ENCODE peak calls at places on chromosome 3, in four cellular contexts. C is heart right ventricle, B is Peyer's patch, W is stomach. E is an unnamed sample.

GRCh38 chr3:48708481-48708889 is 8.5 kb downstream of the IP6K2 start:
- DNase-seq in C (no peak), B (no peak), W (no peak), E (no peak)

GRCh38 chr3:124763206-124763605 is 33.0 kb downstream of the UMPS start:
- DNase-seq in C (no peak), B (peak; percentile 43), W (peak; percentile 17), E (no peak)

GRCh38 chr3:55329849-55330248 is 157.3 kb downstream of the WNT5A start:
- DNase-seq in C (no peak), B (no peak), W (no peak), E (no peak)

GRCh38 chr3:149267565-149267964 is 45.9 kb upstream of the CP start:
- DNase-seq in C (no peak), B (no peak), W (no peak), E (no peak)

GRCh38 chr3:190265795-190266194 is 56.5 kb downstream of the CLDN1 start:
- DNase-seq in C (no peak), B (peak; percentile 50), W (no peak), E (no peak)

GRCh38 chr3:52529376-52530333 is 4.0 kb downstream of the NT5DC2 start:
- DNase-seq in C (no peak), B (peak; percentile 44), W (peak; percentile 23), E (no peak)

GRCh38 chr3:188339410-188340295 is 185.7 kb downstream of the LPP start:
- DNase-seq in C (no peak), B (no peak), W (no peak), E (peak; percentile 20)

GRCh38 chr3:112640864-112641751 is at the start of gene CCDC80:
- DNase-seq in C (no peak), B (no peak), W (no peak), E (no peak)

GRCh38 chr3:179175358-179175757 is 27.2 kb downstream of the PIK3CA start:
- DNase-seq in C (no peak), B (no peak), W (no peak), E (no peak)

GRCh38 chr3:127673191-127674098 is 693 bp downstream of the ABTB1 start:
- DNase-seq in C (peak; percentile 73), B (peak; percentile 80), W (peak; percentile 61), E (peak; percentile 68)

GRCh38 chr3:133514418-133514817 is 59.1 kb upstream of the CDV3 start:
- DNase-seq in C (no peak), B (no peak), W (no peak), E (no peak)

GRCh38 chr3:44198265-44198956 is 43.3 kb upstream of the TOPAZ1 start:
- DNase-seq in C (peak; percentile 18), B (peak; percentile 80), W (peak; percentile 72), E (peak; percentile 26)

GRCh38 chr3:29381595-29381994 is 100.7 kb downstream of the RBMS3 start:
- DNase-seq in C (no peak), B (no peak), W (no peak), E (no peak)

GRCh38 chr3:141414800-141415462 is 46.6 kb downstream of the ZBTB38 start:
- DNase-seq in C (no peak), B (no peak), W (no peak), E (no peak)

GRCh38 chr3:98903099-98903498 is 1.6 kb upstream of the DCBLD2 start:
- DNase-seq in C (no peak), B (no peak), W (no peak), E (no peak)

GRCh38 chr3:41095702-41096101 is 103.6 kb upstream of the CTNNB1 start:
- DNase-seq in C (no peak), B (no peak), W (no peak), E (no peak)

GRCh38 chr3:58965870-58966269 is 84.0 kb downstream of the CFAP20DC start:
- DNase-seq in C (no peak), B (no peak), W (no peak), E (no peak)

DNA sequence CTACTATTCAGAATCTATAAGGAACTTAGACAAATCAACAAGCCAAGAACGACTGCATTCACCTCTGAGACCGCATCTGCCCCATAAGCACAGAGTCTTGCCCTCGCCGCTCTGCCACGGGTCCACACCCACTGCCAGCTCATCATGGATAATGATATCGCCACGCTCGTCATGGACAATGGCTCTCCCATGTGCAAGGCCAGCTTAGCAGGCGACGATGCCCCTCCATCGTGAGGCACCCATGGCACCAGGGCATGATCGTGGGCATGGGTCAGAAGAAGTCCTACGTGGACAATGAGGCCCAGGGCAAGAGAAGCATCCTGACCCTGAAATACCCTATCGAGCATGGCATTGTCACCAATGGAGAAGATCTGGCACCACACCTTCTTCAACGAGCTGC is 92.1 kb upstream of the FXR1 start:
- DNase-seq in C (no peak), B (no peak), W (no peak), E (no peak)
- H3K4me1 ChIP-seq in C (no peaks in the 10 kb centered on the region), B (no peaks in the 10 kb centered on the region), W (no peaks in the 10 kb centered on the region), E (no peaks in the 10 kb centered on the region)

GRCh38 chr3:9934235-9934621 is 594 bp downstream of the CRELD1 start:
- DNase-seq in C (no peak), B (no peak), W (no peak), E (no peak)
- TF ChIP-seq CTCF in C (no peak), B (peak; percentile 15), W (peak; percentile 5), E (peak; percentile 18)

GRCh38 chr3:129556890-129557736 is 14.1 kb downstream of the H1-8 start:
- DNase-seq in C (no peak), B (no peak), W (no peak), E (no peak)

GRCh38 chr3:129558772-129559564 is 16.0 kb downstream of the H1-8 start:
- DNase-seq in C (no peak), B (no peak), W (no peak), E (no peak)

GRCh38 chr3:129556358-129556695 is 13.4 kb downstream of the H1-8 start:
- DNase-seq in C (no peak), B (no peak), W (no peak), E (no peak)

GRCh38 chr3:129558076-129558771 is 15.2 kb downstream of the H1-8 start:
- DNase-seq in C (no peak), B (no peak), W (no peak), E (no peak)

DNA sequence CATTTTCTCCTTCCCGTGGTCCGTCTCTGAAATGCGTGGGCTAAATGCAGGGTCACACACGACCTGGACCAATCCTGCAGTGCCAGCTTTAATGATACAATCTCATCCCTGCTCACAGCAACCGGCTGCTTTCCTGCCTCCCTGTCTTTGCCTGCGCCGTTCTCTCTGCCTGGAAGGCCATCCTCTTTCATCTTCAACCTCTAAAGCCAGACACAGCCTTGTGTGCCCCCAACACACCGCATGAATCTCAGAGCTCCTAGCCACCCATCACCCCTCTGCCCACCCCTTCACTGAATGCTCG is 14.7 kb downstream of the H1-8 start:
- DNase-seq in C (no peak), B (no peak), W (no peak), E (no peak)
- H3K27ac ChIP-seq in C (peak overlapping the region; percentile 39), B (peak overlapping the region; percentile 31), W (no peak overlapping the region), E (no peak overlapping the region)

GRCh38 chr3:69082805-69083204 is 1.9 kb upstream of the ARL6IP5 start:
- DNase-seq in C (no peak), B (peak; percentile 83), W (peak; percentile 31), E (no peak)
- H3K4me1 ChIP-seq in C (peaks cover 56% of the 10 kb centered on the region), B (peaks cover 70% of the 10 kb centered on the region), W (peaks cover 80% of the 10 kb centered on the region), E (peaks cover 60% of the 10 kb centered on the region)

GRCh38 chr3:176785207-176785606 is 412.1 kb downstream of the TBL1XR1 start:
- DNase-seq in C (no peak), B (no peak), W (no peak), E (no peak)
- TF ChIP-seq CTCF in C (no peak), B (no peak), W (no peak), E (no peak)

DNA sequence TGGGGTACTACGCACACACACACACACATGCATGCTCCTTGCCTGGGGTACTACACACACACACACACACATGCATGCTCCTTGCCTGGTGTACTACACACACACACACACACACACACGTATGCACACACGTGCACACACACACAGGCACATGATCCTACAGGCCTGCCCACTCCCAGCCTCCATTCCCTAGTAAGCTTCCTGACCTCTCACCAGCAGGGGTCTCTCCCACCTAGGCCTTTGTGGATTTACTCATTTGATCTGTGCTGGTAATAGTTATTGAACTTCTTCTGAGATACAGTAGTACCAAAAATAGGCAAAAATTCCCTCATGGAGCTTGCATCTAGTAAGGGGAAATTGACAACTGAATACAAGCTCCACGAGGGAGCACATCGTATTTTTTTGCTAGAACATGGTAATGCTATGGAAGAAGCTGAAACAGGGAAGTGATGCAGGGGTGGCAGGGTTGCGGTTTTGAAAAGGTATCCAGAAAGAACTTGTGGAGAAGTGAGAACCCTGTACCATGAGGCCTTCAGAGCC is 19.1 kb downstream of the TTC21A start:
- DNase-seq in C (no peak), B (peak; percentile 74), W (no peak), E (peak; percentile 41)
- H3K27ac ChIP-seq in C (peak overlapping the region; percentile 15), B (no peak overlapping the region), W (no peak overlapping the region), E (no peak overlapping the region)

GRCh38 chr3:152192050-152192449 is 76.7 kb upstream of the MBNL1 start:
- DNase-seq in C (no peak), B (peak; percentile 67), W (no peak), E (peak; percentile 47)
- H3K4me1 ChIP-seq in C (no peaks in the 10 kb centered on the region), B (no peaks in the 10 kb centered on the region), W (peaks cover 41% of the 10 kb centered on the region), E (peaks cover 55% of the 10 kb centered on the region)

GRCh38 chr3:158672293-158673176 is at the start of gene LXN:
- DNase-seq in C (peak; percentile 78), B (peak; percentile 95), W (peak; percentile 90), E (peak; percentile 43)
- TF ChIP-seq CTCF in C (peak; percentile 78), B (peak; percentile 36), W (peak; percentile 51), E (peak; percentile 57)

DNA sequence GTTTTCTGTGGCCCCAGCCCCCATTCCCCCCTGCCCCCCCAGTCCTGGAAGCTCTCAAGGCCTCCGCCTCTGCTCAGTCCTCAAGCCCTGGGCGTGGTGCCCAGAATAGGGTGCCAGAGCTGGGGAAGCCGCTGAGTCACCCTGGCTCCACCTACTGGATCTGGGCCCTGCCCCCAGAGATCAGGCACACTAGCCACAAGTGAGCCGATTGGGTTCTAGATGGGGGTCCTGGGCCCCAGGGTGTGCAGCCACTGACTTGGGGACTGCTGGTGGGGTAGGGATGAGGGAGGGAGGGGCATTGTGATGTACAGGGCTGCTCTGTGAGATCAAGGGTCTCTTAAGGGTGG is 5.7 kb downstream of the EIF4G1 start:
- DNase-seq in C (peak; percentile 96), B (peak; percentile 94), W (peak; percentile 98), E (no peak)
- H3K27ac ChIP-seq in C (peak overlapping the region; percentile 90), B (peak overlapping the region; percentile 55), W (peak overlapping the region; percentile 90), E (no peak overlapping the region)

GRCh38 chr3:101851072-101851471 is 1.8 kb downstream of the NFKBIZ start:
- DNase-seq in C (no peak), B (no peak), W (no peak), E (no peak)
- H3K4me1 ChIP-seq in C (no peaks in the 10 kb centered on the region), B (peaks cover 38% of the 10 kb centered on the region), W (peaks cover 63% of the 10 kb centered on the region), E (peaks cover 38% of the 10 kb centered on the region)

E was measured in CD8-positive, alpha-beta T cell.